ENCODE peak calls at places on chromosomes 5 and 9, in eight cellular contexts. L is M059J; A is nephron progenitor cell; J is body of pancreas; K is mucosa of descending colon; C is stimulated activated CD8-positive, alpha-beta memory T cell treated with anti-CD3 and anti-CD28 coated beads, Interleukin-12 subunit alpha, Interleukin-12 subunit beta, amount 100 ng/mL, for 1 hour; Y is fibroblast of mammary gland; G is T-cell. B is an unnamed sample.

GRCh38 chr9:126956929-126957686 is 42.5 kb downstream of the RALGPS1 start:
- DNase-seq in Y (peak), C (no peak), L (peak), J (no peak), K (no peak), G (no peak), A (no peak), B (peak)

GRCh38 chr5:148474025-148474511 is 90.3 kb downstream of the FBXO38 start:
- DNase-seq in G (no peak), L (peak), C (no peak), Y (peak), A (no peak), J (peak), K (no peak), B (no peak)

GRCh38 chr5:136040746-136041415 is 12.1 kb downstream of the TGFBI start:
- DNase-seq in Y (no peak), J (no peak), L (peak), G (no peak), K (no peak), A (no peak), C (no peak), B (peak)

GRCh38 chr5:178162481-178162880 is 8.8 kb upstream of the NHP2 start:
- DNase-seq in J (no peak), L (no peak), G (no peak), A (no peak), C (no peak), K (no peak), Y (no peak), B (no peak)

GRCh38 chr5:132176987-132177386 is 50.7 kb downstream of the P4HA2 start:
- DNase-seq in J (no peak), K (no peak), Y (peak), A (no peak), L (peak), G (no peak), C (no peak), B (no peak)

GRCh38 chr5:102307232-102307631 is 11.1 kb upstream of the SLCO4C1 start:
- DNase-seq in L (no peak), J (no peak), C (no peak), G (no peak), Y (no peak), A (no peak), K (no peak), B (no peak)

GRCh38 chr9:123871781-123872180 is 58.1 kb downstream of the DENND1A start:
- DNase-seq in J (no peak), L (no peak), Y (no peak), C (no peak), A (no peak), G (no peak), K (no peak), B (no peak)

GRCh38 chr5:160262665-160263064 is 33.4 kb downstream of the FABP6 start:
- DNase-seq in J (no peak), G (no peak), C (no peak), Y (no peak), A (peak), L (no peak), K (peak), B (no peak)

GRCh38 chr9:110802416-110803035 is 133.9 kb downstream of the MUSK start:
- DNase-seq in L (peak), J (peak), A (no peak), Y (peak), C (no peak), K (no peak), G (no peak), B (no peak)

GRCh38 chr5:21862986-21863385 is 990.2 kb downstream of the CDH12 start:
- DNase-seq in C (no peak), G (no peak), K (no peak), L (no peak), J (no peak), A (no peak), Y (no peak), B (no peak)

GRCh38 chr5:133289686-133290367 is 238.0 kb downstream of the HSPA4 start:
- DNase-seq in J (no peak), C (no peak), L (no peak), G (no peak), A (no peak), Y (no peak), K (no peak), B (no peak)

GRCh38 chr9:125586173-125586512 is 120.9 kb downstream of the MAPKAP1 start:
- DNase-seq in J (no peak), A (no peak), G (no peak), L (no peak), K (no peak), C (no peak), Y (no peak), B (peak)

GRCh38 chr5:13816126-13816525 is 128.4 kb downstream of the DNAH5 start:
- DNase-seq in G (no peak), A (no peak), L (peak), J (no peak), Y (no peak), C (no peak), K (no peak), B (no peak)

GRCh38 chr5:38462972-38463633 is 93.3 kb downstream of the LIFR start:
- DNase-seq in A (no peak), J (no peak), K (no peak), C (no peak), L (peak), G (no peak), Y (no peak), B (no peak)

B was measured in NCI-H2029 treated with DMSO at 0.1 percent for 48 hours.